ENCODE peak calls at places on chromosomes 1 and 21, in nine cellular contexts. One of them, this sample, is unnamed.

GRCh38 chr1:210771131-210771530 is 362.8 kb downstream of the KCNH1 start:
- DNase-seq in iris pigment epithelial cell: no peak
- DNase-seq in heart left ventricle: no peak
- DNase-seq in AG08395: no peak
- DNase-seq in stimulated activated CD4-positive, alpha-beta T cell treated with anti-CD3 and anti-CD28 coated beads, Interleukin-2, amount 100 ng/mL, for 4 hours: no peak
- DNase-seq in iPS DF 19.7: no peak
- DNase-seq in mammary epithelial cell: no peak
- DNase-seq in activated CD4-positive, CD25-positive, alpha-beta regulatory T cell treated with anti-CD3 and anti-CD28 coated beads, Interleukin-2, amount 50 U/mL, for 72 hours: no peak
- DNase-seq in neural crest cell: no peak
- DNase-seq in this sample: no peak

GRCh38 chr1:220093361-220094015 is 444 bp upstream of the IARS2 start:
- DNase-seq in stimulated activated CD4-positive, alpha-beta T cell treated with anti-CD3 and anti-CD28 coated beads, Interleukin-2, amount 100 ng/mL, for 4 hours: no peak
- DNase-seq in iPS DF 19.7: no peak
- DNase-seq in iris pigment epithelial cell: no peak
- DNase-seq in activated CD4-positive, CD25-positive, alpha-beta regulatory T cell treated with anti-CD3 and anti-CD28 coated beads, Interleukin-2, amount 50 U/mL, for 72 hours: no peak
- DNase-seq in AG08395: no peak
- DNase-seq in neural crest cell: no peak
- DNase-seq in mammary epithelial cell: no peak
- DNase-seq in heart left ventricle: no peak
- DNase-seq in this sample: no peak

GRCh38 chr1:238690415-238690814 is 696.0 kb upstream of the CHRM3 start:
- DNase-seq in heart left ventricle: no peak
- DNase-seq in neural crest cell: no peak
- DNase-seq in iris pigment epithelial cell: peak; percentile 39
- DNase-seq in mammary epithelial cell: peak; percentile 9
- DNase-seq in iPS DF 19.7: no peak
- DNase-seq in stimulated activated CD4-positive, alpha-beta T cell treated with anti-CD3 and anti-CD28 coated beads, Interleukin-2, amount 100 ng/mL, for 4 hours: no peak
- DNase-seq in activated CD4-positive, CD25-positive, alpha-beta regulatory T cell treated with anti-CD3 and anti-CD28 coated beads, Interleukin-2, amount 50 U/mL, for 72 hours: no peak
- DNase-seq in AG08395: no peak
- DNase-seq in this sample: no peak

GRCh38 chr21:14945176-14945575 is 119.6 kb downstream of the NRIP1 start:
- DNase-seq in iPS DF 19.7: no peak
- DNase-seq in activated CD4-positive, CD25-positive, alpha-beta regulatory T cell treated with anti-CD3 and anti-CD28 coated beads, Interleukin-2, amount 50 U/mL, for 72 hours: no peak
- DNase-seq in AG08395: no peak
- DNase-seq in neural crest cell: no peak
- DNase-seq in heart left ventricle: no peak
- DNase-seq in stimulated activated CD4-positive, alpha-beta T cell treated with anti-CD3 and anti-CD28 coated beads, Interleukin-2, amount 100 ng/mL, for 4 hours: no peak
- DNase-seq in iris pigment epithelial cell: no peak
- DNase-seq in mammary epithelial cell: no peak
- DNase-seq in this sample: no peak

GRCh38 chr1:101282314-101283087 is 45.7 kb downstream of the S1PR1 start:
- DNase-seq in activated CD4-positive, CD25-positive, alpha-beta regulatory T cell treated with anti-CD3 and anti-CD28 coated beads, Interleukin-2, amount 50 U/mL, for 72 hours: no peak
- DNase-seq in heart left ventricle: no peak
- DNase-seq in iPS DF 19.7: no peak
- DNase-seq in AG08395: no peak
- DNase-seq in mammary epithelial cell: no peak
- DNase-seq in neural crest cell: no peak
- DNase-seq in iris pigment epithelial cell: peak; percentile 76
- DNase-seq in stimulated activated CD4-positive, alpha-beta T cell treated with anti-CD3 and anti-CD28 coated beads, Interleukin-2, amount 100 ng/mL, for 4 hours: no peak
- DNase-seq in this sample: no peak

GRCh38 chr1:179046808-179047636 is 21.3 kb downstream of the FAM20B start:
- DNase-seq in iPS DF 19.7: no peak
- DNase-seq in AG08395: no peak
- DNase-seq in neural crest cell: no peak
- DNase-seq in iris pigment epithelial cell: peak; percentile 17
- DNase-seq in stimulated activated CD4-positive, alpha-beta T cell treated with anti-CD3 and anti-CD28 coated beads, Interleukin-2, amount 100 ng/mL, for 4 hours: no peak
- DNase-seq in activated CD4-positive, CD25-positive, alpha-beta regulatory T cell treated with anti-CD3 and anti-CD28 coated beads, Interleukin-2, amount 50 U/mL, for 72 hours: no peak
- DNase-seq in heart left ventricle: no peak
- DNase-seq in mammary epithelial cell: no peak
- DNase-seq in this sample: peak; percentile 58

GRCh38 chr1:109873278-109874175 is 37.1 kb upstream of the CSF1 start:
- DNase-seq in neural crest cell: no peak
- DNase-seq in iris pigment epithelial cell: peak; percentile 51
- DNase-seq in AG08395: no peak
- DNase-seq in activated CD4-positive, CD25-positive, alpha-beta regulatory T cell treated with anti-CD3 and anti-CD28 coated beads, Interleukin-2, amount 50 U/mL, for 72 hours: no peak
- DNase-seq in mammary epithelial cell: peak; percentile 36
- DNase-seq in iPS DF 19.7: no peak
- DNase-seq in heart left ventricle: no peak
- DNase-seq in stimulated activated CD4-positive, alpha-beta T cell treated with anti-CD3 and anti-CD28 coated beads, Interleukin-2, amount 100 ng/mL, for 4 hours: no peak
- DNase-seq in this sample: no peak

GRCh38 chr21:34878501-34878900 is 170.6 kb downstream of the RUNX1 start:
- DNase-seq in iris pigment epithelial cell: no peak
- DNase-seq in mammary epithelial cell: no peak
- DNase-seq in stimulated activated CD4-positive, alpha-beta T cell treated with anti-CD3 and anti-CD28 coated beads, Interleukin-2, amount 100 ng/mL, for 4 hours: no peak
- DNase-seq in heart left ventricle: no peak
- DNase-seq in iPS DF 19.7: no peak
- DNase-seq in activated CD4-positive, CD25-positive, alpha-beta regulatory T cell treated with anti-CD3 and anti-CD28 coated beads, Interleukin-2, amount 50 U/mL, for 72 hours: no peak
- DNase-seq in AG08395: no peak
- DNase-seq in neural crest cell: no peak
- DNase-seq in this sample: peak; percentile 96

GRCh38 chr1:47782414-47783165 is 214.6 kb downstream of the TRABD2B start:
- DNase-seq in mammary epithelial cell: no peak
- DNase-seq in iPS DF 19.7: no peak
- DNase-seq in heart left ventricle: no peak
- DNase-seq in neural crest cell: no peak
- DNase-seq in activated CD4-positive, CD25-positive, alpha-beta regulatory T cell treated with anti-CD3 and anti-CD28 coated beads, Interleukin-2, amount 50 U/mL, for 72 hours: no peak
- DNase-seq in AG08395: no peak
- DNase-seq in stimulated activated CD4-positive, alpha-beta T cell treated with anti-CD3 and anti-CD28 coated beads, Interleukin-2, amount 100 ng/mL, for 4 hours: no peak
- DNase-seq in iris pigment epithelial cell: no peak
- DNase-seq in this sample: no peak

GRCh38 chr1:233802611-233803010 is 101.9 kb upstream of the SLC35F3 start:
- DNase-seq in neural crest cell: no peak
- DNase-seq in activated CD4-positive, CD25-positive, alpha-beta regulatory T cell treated with anti-CD3 and anti-CD28 coated beads, Interleukin-2, amount 50 U/mL, for 72 hours: no peak
- DNase-seq in iris pigment epithelial cell: no peak
- DNase-seq in mammary epithelial cell: no peak
- DNase-seq in iPS DF 19.7: no peak
- DNase-seq in AG08395: no peak
- DNase-seq in stimulated activated CD4-positive, alpha-beta T cell treated with anti-CD3 and anti-CD28 coated beads, Interleukin-2, amount 100 ng/mL, for 4 hours: no peak
- DNase-seq in heart left ventricle: no peak
- DNase-seq in this sample: no peak

GRCh38 chr1:212915245-212916091 is 34.9 kb upstream of the VASH2 start:
- DNase-seq in stimulated activated CD4-positive, alpha-beta T cell treated with anti-CD3 and anti-CD28 coated beads, Interleukin-2, amount 100 ng/mL, for 4 hours: no peak
- DNase-seq in iris pigment epithelial cell: peak; percentile 59
- DNase-seq in activated CD4-positive, CD25-positive, alpha-beta regulatory T cell treated with anti-CD3 and anti-CD28 coated beads, Interleukin-2, amount 50 U/mL, for 72 hours: no peak
- DNase-seq in iPS DF 19.7: no peak
- DNase-seq in AG08395: no peak
- DNase-seq in neural crest cell: no peak
- DNase-seq in mammary epithelial cell: no peak
- DNase-seq in heart left ventricle: no peak
- DNase-seq in this sample: no peak

This sample was measured in NCI-H187 treated with DMSO at 0.1 percent for 48 hours.